ENCODE peak calls at places on chromosomes 2 and 18, in ten cellular contexts. One of them, this sample, is unnamed. For H3K27me3, the result is how much of the 10 kb centered on the place peaks cover.

GRCh38 chr18:10419420-10420103 is 34.9 kb upstream of the APCDD1 start:
- DNase-seq in lower lobe of right lung: no peak
- DNase-seq in tibial artery: no peak
- DNase-seq in astrocyte: peak
- DNase-seq in tibial nerve: no peak
- DNase-seq in IMR-90: peak
- DNase-seq in CD4-positive, alpha-beta T cell: no peak
- DNase-seq in heart right ventricle: no peak
- DNase-seq in heart left ventricle: no peak
- DNase-seq in transverse colon: no peak
- DNase-seq in this sample: no peak

GRCh38 chr2:231052494-231053451 is 3.9 kb upstream of the PSMD1 start:
- DNase-seq in lower lobe of right lung: peak
- DNase-seq in tibial artery: peak
- DNase-seq in astrocyte: peak
- DNase-seq in tibial nerve: peak
- DNase-seq in IMR-90: peak
- DNase-seq in CD4-positive, alpha-beta T cell: peak
- DNase-seq in heart right ventricle: peak
- DNase-seq in heart left ventricle: peak
- DNase-seq in transverse colon: peak
- DNase-seq in this sample: peak

GRCh38 chr2:96839875-96840850 is 3.7 kb downstream of the ANKRD23 start:
- DNase-seq in lower lobe of right lung: no peak
- DNase-seq in tibial artery: no peak
- DNase-seq in astrocyte: no peak
- DNase-seq in tibial nerve: no peak
- DNase-seq in IMR-90: no peak
- DNase-seq in CD4-positive, alpha-beta T cell: no peak
- DNase-seq in heart right ventricle: no peak
- DNase-seq in heart left ventricle: no peak
- DNase-seq in transverse colon: no peak
- DNase-seq in this sample: no peak

GRCh38 chr2:111903930-111904439 is 5.6 kb downstream of the MERTK start:
- DNase-seq in lower lobe of right lung: no peak
- DNase-seq in tibial artery: no peak
- DNase-seq in astrocyte: no peak
- DNase-seq in tibial nerve: no peak
- DNase-seq in IMR-90: no peak
- DNase-seq in CD4-positive, alpha-beta T cell: no peak
- DNase-seq in heart right ventricle: no peak
- DNase-seq in heart left ventricle: no peak
- DNase-seq in transverse colon: no peak
- DNase-seq in this sample: no peak

GRCh38 chr18:34921271-34921670 is 119.9 kb upstream of the MAPRE2 start:
- DNase-seq in lower lobe of right lung: no peak
- DNase-seq in tibial artery: no peak
- DNase-seq in astrocyte: no peak
- DNase-seq in tibial nerve: no peak
- DNase-seq in IMR-90: no peak
- DNase-seq in CD4-positive, alpha-beta T cell: no peak
- DNase-seq in heart right ventricle: no peak
- DNase-seq in heart left ventricle: no peak
- DNase-seq in transverse colon: no peak
- DNase-seq in this sample: no peak

GRCh38 chr2:168207861-168208260 is 39.5 kb downstream of the STK39 start:
- DNase-seq in lower lobe of right lung: no peak
- DNase-seq in tibial artery: no peak
- DNase-seq in astrocyte: no peak
- DNase-seq in tibial nerve: no peak
- DNase-seq in IMR-90: peak
- DNase-seq in CD4-positive, alpha-beta T cell: no peak
- DNase-seq in heart right ventricle: no peak
- DNase-seq in heart left ventricle: no peak
- DNase-seq in transverse colon: no peak
- DNase-seq in this sample: no peak

GRCh38 chr18:6249788-6250187 is 164.9 kb downstream of the L3MBTL4 start:
- DNase-seq in lower lobe of right lung: no peak
- DNase-seq in tibial artery: no peak
- DNase-seq in astrocyte: no peak
- DNase-seq in tibial nerve: no peak
- DNase-seq in IMR-90: no peak
- DNase-seq in CD4-positive, alpha-beta T cell: no peak
- DNase-seq in heart right ventricle: no peak
- DNase-seq in heart left ventricle: no peak
- DNase-seq in transverse colon: no peak
- DNase-seq in this sample: no peak

GRCh38 chr2:196279496-196279895 is 108.1 kb upstream of the STK17B start:
- DNase-seq in lower lobe of right lung: no peak
- DNase-seq in tibial artery: no peak
- DNase-seq in astrocyte: peak
- DNase-seq in tibial nerve: no peak
- DNase-seq in IMR-90: peak
- DNase-seq in CD4-positive, alpha-beta T cell: no peak
- DNase-seq in heart right ventricle: no peak
- DNase-seq in heart left ventricle: no peak
- DNase-seq in transverse colon: no peak
- DNase-seq in this sample: no peak

GRCh38 chr2:219209818-219210571 is 3.4 kb downstream of the ZFAND2B start:
- DNase-seq in lower lobe of right lung: no peak
- DNase-seq in tibial artery: no peak
- DNase-seq in astrocyte: no peak
- DNase-seq in tibial nerve: no peak
- DNase-seq in IMR-90: no peak
- DNase-seq in CD4-positive, alpha-beta T cell: no peak
- DNase-seq in heart right ventricle: no peak
- DNase-seq in heart left ventricle: peak
- DNase-seq in transverse colon: no peak
- DNase-seq in this sample: no peak

GRCh38 chr2:19472579-19472978 is 114.2 kb upstream of the OSR1 start:
- DNase-seq in lower lobe of right lung: no peak
- DNase-seq in tibial artery: no peak
- DNase-seq in astrocyte: no peak
- DNase-seq in tibial nerve: no peak
- DNase-seq in IMR-90: no peak
- DNase-seq in CD4-positive, alpha-beta T cell: no peak
- DNase-seq in heart right ventricle: no peak
- DNase-seq in heart left ventricle: no peak
- DNase-seq in transverse colon: no peak
- DNase-seq in this sample: no peak

GRCh38 chr2:160694631-160695030 is 201.0 kb upstream of the RBMS1 start:
- DNase-seq in lower lobe of right lung: no peak
- DNase-seq in tibial artery: no peak
- DNase-seq in astrocyte: no peak
- DNase-seq in tibial nerve: no peak
- DNase-seq in IMR-90: peak
- DNase-seq in CD4-positive, alpha-beta T cell: no peak
- DNase-seq in heart right ventricle: no peak
- DNase-seq in heart left ventricle: no peak
- DNase-seq in transverse colon: peak
- DNase-seq in this sample: no peak

GRCh38 chr18:9400197-9400596 is 65.6 kb downstream of the TWSG1 start:
- DNase-seq in lower lobe of right lung: no peak
- DNase-seq in tibial artery: no peak
- DNase-seq in astrocyte: no peak
- DNase-seq in tibial nerve: no peak
- DNase-seq in IMR-90: no peak
- DNase-seq in CD4-positive, alpha-beta T cell: no peak
- DNase-seq in heart right ventricle: no peak
- DNase-seq in heart left ventricle: no peak
- DNase-seq in transverse colon: no peak
- DNase-seq in this sample: peak

GRCh38 chr18:79935499-79935898 is 16.0 kb downstream of the SLC66A2 start:
- DNase-seq in lower lobe of right lung: peak
- DNase-seq in tibial artery: peak
- DNase-seq in astrocyte: no peak
- DNase-seq in tibial nerve: no peak
- DNase-seq in IMR-90: no peak
- DNase-seq in CD4-positive, alpha-beta T cell: no peak
- DNase-seq in heart right ventricle: no peak
- DNase-seq in heart left ventricle: no peak
- DNase-seq in transverse colon: peak
- DNase-seq in this sample: no peak

GRCh38 chr18:71583291-71583690 is 960.9 kb downstream of the CBLN2 start:
- DNase-seq in lower lobe of right lung: no peak
- DNase-seq in tibial artery: no peak
- DNase-seq in astrocyte: peak
- DNase-seq in tibial nerve: no peak
- DNase-seq in IMR-90: no peak
- DNase-seq in CD4-positive, alpha-beta T cell: no peak
- DNase-seq in heart right ventricle: no peak
- DNase-seq in heart left ventricle: no peak
- DNase-seq in transverse colon: no peak
- DNase-seq in this sample: no peak

GRCh38 chr2:109080109-109080508 is 48.9 kb upstream of the SH3RF3 start:
- DNase-seq in lower lobe of right lung: no peak
- DNase-seq in tibial artery: no peak
- DNase-seq in astrocyte: no peak
- DNase-seq in tibial nerve: no peak
- DNase-seq in IMR-90: no peak
- DNase-seq in CD4-positive, alpha-beta T cell: no peak
- DNase-seq in heart right ventricle: no peak
- DNase-seq in heart left ventricle: no peak
- DNase-seq in transverse colon: no peak
- DNase-seq in this sample: no peak

GRCh38 chr18:41936471-41937134 is 18.4 kb upstream of the PIK3C3 start:
- DNase-seq in lower lobe of right lung: no peak
- DNase-seq in tibial artery: no peak
- DNase-seq in astrocyte: no peak
- DNase-seq in tibial nerve: no peak
- DNase-seq in IMR-90: no peak
- DNase-seq in CD4-positive, alpha-beta T cell: no peak
- DNase-seq in heart right ventricle: no peak
- DNase-seq in heart left ventricle: no peak
- DNase-seq in transverse colon: no peak
- DNase-seq in this sample: no peak

GRCh38 chr2:1588051-1588993 is 156.0 kb downstream of the PXDN start:
- DNase-seq in lower lobe of right lung: peak
- DNase-seq in tibial artery: peak
- DNase-seq in astrocyte: no peak
- DNase-seq in tibial nerve: no peak
- DNase-seq in IMR-90: no peak
- DNase-seq in CD4-positive, alpha-beta T cell: no peak
- DNase-seq in heart right ventricle: no peak
- DNase-seq in heart left ventricle: no peak
- DNase-seq in transverse colon: no peak
- DNase-seq in this sample: no peak

DNA sequence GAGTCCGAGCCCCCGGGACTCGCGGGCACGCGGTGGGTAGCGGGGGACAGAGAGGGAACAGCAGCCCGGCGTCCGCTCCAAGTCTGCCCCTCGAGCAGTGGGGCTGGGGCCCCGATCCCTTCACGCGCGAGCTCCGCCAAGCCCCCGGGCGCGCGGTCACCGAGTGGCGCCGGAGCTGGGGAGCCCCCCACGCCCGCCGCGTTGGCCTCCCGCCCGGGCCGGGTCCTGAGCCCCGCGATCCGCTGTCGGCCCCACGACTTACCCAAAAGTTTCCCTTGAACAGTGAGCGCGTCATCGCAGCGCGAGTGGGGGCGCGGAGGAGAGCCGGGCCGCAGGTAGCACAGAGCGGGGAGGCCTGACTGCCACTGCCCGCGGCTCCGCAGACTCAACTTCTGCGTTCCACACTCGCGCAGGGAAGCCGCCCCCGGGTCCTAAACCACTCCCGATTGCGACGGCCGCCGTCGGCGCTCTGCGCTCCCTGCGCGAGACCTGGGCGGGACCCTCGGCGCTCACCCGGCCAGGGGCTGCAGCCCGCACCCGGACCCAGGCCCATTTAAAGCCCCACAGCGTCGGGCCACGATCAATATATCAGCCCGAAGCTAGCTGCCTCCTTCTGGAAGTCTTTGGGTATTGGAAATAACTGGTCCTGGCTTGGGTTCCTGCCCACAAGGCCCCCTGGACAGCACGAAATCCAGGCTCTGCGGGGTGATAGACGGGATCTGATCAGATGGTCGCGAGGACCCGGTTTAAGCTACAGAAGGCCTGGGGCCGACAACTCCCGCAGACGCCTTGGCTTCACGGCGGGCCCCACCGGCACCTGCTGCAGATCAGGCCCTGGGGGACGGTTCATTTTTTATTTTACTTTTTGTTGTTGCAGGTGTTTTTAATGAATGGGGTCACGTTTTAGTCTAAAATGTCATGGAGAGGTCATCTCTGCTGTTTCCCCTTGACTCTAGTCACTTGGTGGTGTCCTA is at the start of gene PSTPIP2:
- DNase-seq in lower lobe of right lung: peak
- DNase-seq in tibial artery: peak
- DNase-seq in astrocyte: peak
- DNase-seq in tibial nerve: peak
- DNase-seq in IMR-90: peak
- DNase-seq in CD4-positive, alpha-beta T cell: peak
- DNase-seq in heart right ventricle: peak
- DNase-seq in heart left ventricle: peak
- DNase-seq in transverse colon: peak
- DNase-seq in this sample: peak
- H3K27ac ChIP-seq in lower lobe of right lung: peak
- H3K27ac ChIP-seq in tibial artery: peak
- H3K27ac ChIP-seq in astrocyte: peak
- H3K27ac ChIP-seq in tibial nerve: no peak
- H3K27ac ChIP-seq in IMR-90: peak
- H3K27ac ChIP-seq in CD4-positive, alpha-beta T cell: no peak
- H3K27ac ChIP-seq in heart right ventricle: peak
- H3K27ac ChIP-seq in heart left ventricle: peak
- H3K27ac ChIP-seq in transverse colon: peak
- H3K27ac ChIP-seq in this sample: peak

GRCh38 chr2:70440621-70441020 is 113.0 kb downstream of the TGFA start:
- DNase-seq in lower lobe of right lung: no peak
- DNase-seq in tibial artery: no peak
- DNase-seq in astrocyte: no peak
- DNase-seq in tibial nerve: no peak
- DNase-seq in IMR-90: no peak
- DNase-seq in CD4-positive, alpha-beta T cell: peak
- DNase-seq in heart right ventricle: no peak
- DNase-seq in heart left ventricle: no peak
- DNase-seq in transverse colon: no peak
- DNase-seq in this sample: no peak
- H3K27me3 ChIP-seq in lower lobe of right lung: under half
- H3K27me3 ChIP-seq in tibial artery: under half
- H3K27me3 ChIP-seq in astrocyte: under half
- H3K27me3 ChIP-seq in tibial nerve: under half
- H3K27me3 ChIP-seq in IMR-90: under half
- H3K27me3 ChIP-seq in CD4-positive, alpha-beta T cell: under half
- H3K27me3 ChIP-seq in heart right ventricle: under half
- H3K27me3 ChIP-seq in heart left ventricle: under half
- H3K27me3 ChIP-seq in transverse colon: under half
- H3K27me3 ChIP-seq in this sample: under half

GRCh38 chr2:229713371-229714079 is 830 bp downstream of the DNER start:
- DNase-seq in lower lobe of right lung: no peak
- DNase-seq in tibial artery: no peak
- DNase-seq in astrocyte: no peak
- DNase-seq in tibial nerve: no peak
- DNase-seq in IMR-90: no peak
- DNase-seq in CD4-positive, alpha-beta T cell: no peak
- DNase-seq in heart right ventricle: no peak
- DNase-seq in heart left ventricle: peak
- DNase-seq in transverse colon: no peak
- DNase-seq in this sample: no peak
- TF ChIP-seq CTCF in lower lobe of right lung: no peak
- TF ChIP-seq CTCF in tibial artery: no peak
- TF ChIP-seq CTCF in astrocyte: no peak
- TF ChIP-seq CTCF in tibial nerve: no peak
- TF ChIP-seq CTCF in IMR-90: no peak
- TF ChIP-seq CTCF in CD4-positive, alpha-beta T cell: no peak
- TF ChIP-seq CTCF in heart right ventricle: no peak
- TF ChIP-seq CTCF in heart left ventricle: no peak
- TF ChIP-seq CTCF in transverse colon: no peak
- TF ChIP-seq CTCF in this sample: peak

GRCh38 chr2:202038471-202039277 is 5.0 kb downstream of the FZD7 start:
- DNase-seq in lower lobe of right lung: no peak
- DNase-seq in tibial artery: no peak
- DNase-seq in astrocyte: peak
- DNase-seq in tibial nerve: no peak
- DNase-seq in IMR-90: peak
- DNase-seq in CD4-positive, alpha-beta T cell: no peak
- DNase-seq in heart right ventricle: no peak
- DNase-seq in heart left ventricle: peak
- DNase-seq in transverse colon: peak
- DNase-seq in this sample: no peak
- H3K27ac ChIP-seq in lower lobe of right lung: no peak
- H3K27ac ChIP-seq in tibial artery: no peak
- H3K27ac ChIP-seq in astrocyte: peak
- H3K27ac ChIP-seq in tibial nerve: no peak
- H3K27ac ChIP-seq in IMR-90: peak
- H3K27ac ChIP-seq in CD4-positive, alpha-beta T cell: no peak
- H3K27ac ChIP-seq in heart right ventricle: peak
- H3K27ac ChIP-seq in heart left ventricle: peak
- H3K27ac ChIP-seq in transverse colon: peak
- H3K27ac ChIP-seq in this sample: no peak